ENCODE peak calls at places on chromosomes 6 and 20, in six cellular contexts. E, Y, L, V, A and B are unnamed samples.

GRCh38 chr6:135036731-135037420 is 17.7 kb downstream of the HBS1L start:
- DNase-seq in E (no peak), Y (no peak), L (no peak), V (no peak), A (no peak), B (no peak)

GRCh38 chr6:33289784-33290315 is 449 bp downstream of the PFDN6 start:
- DNase-seq in E (no peak), Y (no peak), L (no peak), V (no peak), A (no peak), B (no peak)

GRCh38 chr6:170108890-170109587 is 181.8 kb downstream of the DLL1 start:
- DNase-seq in E (no peak), Y (no peak), L (no peak), V (no peak), A (no peak), B (no peak)

GRCh38 chr6:3131695-3132094 is 13.2 kb downstream of the BPHL start:
- DNase-seq in E (no peak), Y (no peak), L (no peak), V (no peak), A (no peak), B (no peak)

GRCh38 chr20:60255866-60256265 is 297.6 kb downstream of the CDH26 start:
- DNase-seq in E (no peak), Y (no peak), L (no peak), V (no peak), A (no peak), B (no peak)

GRCh38 chr20:39775110-39775509 is 813.0 kb downstream of the DHX35 start:
- DNase-seq in E (no peak), Y (peak; percentile 52), L (peak; percentile 41), V (peak; percentile 7), A (no peak), B (peak; percentile 76)

GRCh38 chr6:87968435-87969278 is 79.0 kb upstream of the SPACA1 start:
- DNase-seq in E (peak; percentile 47), Y (no peak), L (no peak), V (no peak), A (peak; percentile 43), B (peak; percentile 44)

GRCh38 chr20:34310481-34311117 is 7.4 kb upstream of the AHCY start:
- DNase-seq in E (no peak), Y (no peak), L (no peak), V (no peak), A (peak; percentile 38), B (no peak)

GRCh38 chr20:43032459-43032858 is 157.2 kb downstream of the PTPRT start:
- DNase-seq in E (peak; percentile 47), Y (no peak), L (no peak), V (no peak), A (no peak), B (no peak)

GRCh38 chr20:58950603-58951002 is 30.5 kb upstream of the NELFCD start:
- DNase-seq in E (no peak), Y (no peak), L (no peak), V (no peak), A (no peak), B (no peak)

GRCh38 chr6:141326426-141326825 is 806.3 kb upstream of the GJE1 start:
- DNase-seq in E (no peak), Y (no peak), L (peak; percentile 99), V (peak; percentile 95), A (peak; percentile 40), B (peak; percentile 99)

GRCh38 chr20:49980140-49981008 is 2.4 kb upstream of the SNAI1 start:
- DNase-seq in E (peak; percentile 29), Y (no peak), L (no peak), V (no peak), A (no peak), B (no peak)

GRCh38 chr20:49981218-49982071 is 1.3 kb upstream of the SNAI1 start:
- DNase-seq in E (peak; percentile 15), Y (no peak), L (no peak), V (no peak), A (no peak), B (no peak)

GRCh38 chr20:49976542-49976941 is 6.2 kb upstream of the SNAI1 start:
- DNase-seq in E (no peak), Y (no peak), L (peak; percentile 31), V (no peak), A (no peak), B (peak; percentile 68)

GRCh38 chr20:49979030-49979832 is 3.5 kb upstream of the SNAI1 start:
- DNase-seq in E (peak; percentile 88), Y (peak; percentile 55), L (no peak), V (no peak), A (peak; percentile 70), B (no peak)

DNA sequence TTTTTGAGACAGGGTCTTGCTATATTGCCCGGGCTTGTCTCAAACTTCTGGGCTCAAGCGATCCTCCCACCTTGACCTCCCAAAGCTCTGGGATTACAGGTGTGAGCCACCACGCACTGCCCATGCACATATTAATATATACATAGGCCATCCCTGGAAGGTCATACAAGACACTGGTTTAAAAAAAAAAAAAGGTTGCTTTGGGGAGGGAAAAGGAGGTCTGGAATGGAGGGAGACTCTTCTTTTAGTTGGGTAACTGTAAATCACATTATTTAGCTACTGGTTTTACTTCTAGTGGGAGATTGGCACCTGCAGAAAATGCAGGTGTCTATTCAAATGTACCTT is 4.1 kb upstream of the SNAI1 start:
- DNase-seq in E (no peak), Y (no peak), L (no peak), V (no peak), A (no peak), B (no peak)
- H3K4me3 ChIP-seq in E (peak overlapping the region; percentile 43), Y (no peak overlapping the region), L (no peak overlapping the region), V (no peak overlapping the region), A (no peak overlapping the region), B (no peak overlapping the region)

GRCh38 chr20:19462491-19462890 is 250.0 kb downstream of the SLC24A3 start:
- DNase-seq in E (no peak), Y (no peak), L (no peak), V (no peak), A (no peak), B (no peak)
- TF ChIP-seq CTCF in E (no peak), Y (no peak), L (no peak), V (no peak), A (no peak), B (no peak)

GRCh38 chr20:49567421-49568256 is at the start of gene PTGIS:
- DNase-seq in E (peak; percentile 91), Y (no peak), L (no peak), V (no peak), A (peak; percentile 73), B (no peak)
- H3K4me3 ChIP-seq in E (peak within 1 kb of the TSS; percentile 74), Y (peak within 1 kb of the TSS; percentile 21), L (no peak within 1 kb of the TSS), V (peak within 1 kb of the TSS; percentile 54), A (peak within 1 kb of the TSS; percentile 96), B (no peak within 1 kb of the TSS)

DNA sequence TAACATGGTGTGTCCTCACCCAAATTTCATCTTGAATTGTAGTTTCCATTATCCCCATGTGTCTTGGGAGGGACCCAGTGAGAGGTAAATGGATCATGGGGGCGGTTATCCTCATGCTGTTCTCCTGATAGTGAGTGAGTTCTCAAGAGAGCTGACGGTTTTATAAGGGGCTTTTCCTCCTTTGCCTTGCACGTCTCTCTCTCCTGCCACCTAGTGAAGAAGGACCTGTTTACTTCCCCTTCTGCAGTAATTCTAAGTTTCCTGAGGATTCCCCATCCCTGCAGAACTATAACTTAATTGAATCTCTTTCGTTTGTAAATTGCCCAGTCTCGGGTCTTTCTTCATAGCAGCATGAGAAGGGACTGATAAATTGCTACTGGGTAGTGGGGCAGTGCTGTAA is 789.3 kb downstream of the FRK start:
- DNase-seq in E (peak; percentile 39), Y (no peak), L (no peak), V (no peak), A (no peak), B (no peak)
- TF ChIP-seq CTCF in E (peak; percentile 41), Y (no peak), L (no peak), V (peak; percentile 32), A (peak; percentile 19), B (no peak)